ENCODE peak calls at places on chromosomes 11 and 22, in eight cellular contexts. K, M, Q, L, P, D, E and I are unnamed samples.

GRCh38 chr11:71153005-71153395 is 99.4 kb downstream of the SHANK2 start:
- DNase-seq in K (no peak), M (no peak), Q (no peak), L (no peak), P (no peak), D (peak), E (peak), I (peak)

GRCh38 chr11:587978-588380 is 11.7 kb downstream of the PHRF1 start:
- DNase-seq in K (no peak), M (peak), Q (no peak), L (peak), P (no peak), D (peak), E (peak), I (no peak)

GRCh38 chr11:65293909-65294381 is 20.7 kb upstream of the CDC42EP2 start:
- DNase-seq in K (no peak), M (no peak), Q (no peak), L (no peak), P (peak), D (no peak), E (no peak), I (peak)

GRCh38 chr22:41264408-41264941 is 21.5 kb downstream of the RANGAP1 start:
- DNase-seq in K (no peak), M (no peak), Q (no peak), L (no peak), P (no peak), D (no peak), E (no peak), I (no peak)

GRCh38 chr22:44439356-44440223 is 58.4 kb downstream of the RTL6 start:
- DNase-seq in K (no peak), M (no peak), Q (no peak), L (no peak), P (no peak), D (peak), E (no peak), I (peak)

GRCh38 chr11:19419813-19420212 is 179.1 kb upstream of the E2F8 start:
- DNase-seq in K (no peak), M (no peak), Q (no peak), L (no peak), P (no peak), D (no peak), E (peak), I (no peak)

GRCh38 chr11:95256204-95256819 is 25.3 kb upstream of the SESN3 start:
- DNase-seq in K (no peak), M (peak), Q (no peak), L (no peak), P (no peak), D (no peak), E (peak), I (no peak)

GRCh38 chr11:27058456-27058855 is 17.8 kb downstream of the BBOX1 start:
- DNase-seq in K (no peak), M (no peak), Q (no peak), L (no peak), P (no peak), D (no peak), E (no peak), I (no peak)

GRCh38 chr11:88174627-88175003 is 628 bp downstream of the RAB38 start:
- DNase-seq in K (peak), M (peak), Q (no peak), L (no peak), P (peak), D (peak), E (peak), I (peak)

GRCh38 chr11:103202048-103202651 is 92.9 kb downstream of the DYNC2H1 start:
- DNase-seq in K (no peak), M (no peak), Q (no peak), L (no peak), P (no peak), D (no peak), E (peak), I (no peak)

GRCh38 chr11:80282643-80283042 is 841.8 kb upstream of the TENM4 start:
- DNase-seq in K (no peak), M (no peak), Q (no peak), L (no peak), P (no peak), D (no peak), E (no peak), I (no peak)

GRCh38 chr11:13923716-13924650 is 38.5 kb upstream of the SPON1 start:
- DNase-seq in K (no peak), M (peak), Q (no peak), L (no peak), P (no peak), D (no peak), E (no peak), I (no peak)

GRCh38 chr22:45240137-45240809 is 421 bp downstream of the KIAA0930 start:
- DNase-seq in K (no peak), M (peak), Q (no peak), L (no peak), P (no peak), D (peak), E (no peak), I (no peak)

GRCh38 chr11:13135385-13136271 is 126.5 kb downstream of the RASSF10 start:
- DNase-seq in K (no peak), M (no peak), Q (no peak), L (no peak), P (no peak), D (no peak), E (no peak), I (no peak)

GRCh38 chr11:57482782-57483569 is 22.6 kb downstream of the RTN4RL2 start:
- DNase-seq in K (no peak), M (peak), Q (no peak), L (peak), P (no peak), D (peak), E (peak), I (no peak)

GRCh38 chr22:30628491-30628890 is 7.1 kb upstream of the SLC35E4 start:
- DNase-seq in K (no peak), M (no peak), Q (no peak), L (no peak), P (peak), D (no peak), E (no peak), I (no peak)

GRCh38 chr11:66317766-66318575 is 1.1 kb upstream of the CD248 start:
- DNase-seq in K (no peak), M (peak), Q (no peak), L (no peak), P (peak), D (peak), E (peak), I (peak)

GRCh38 chr11:96755209-96755608 is 365.4 kb downstream of the JRKL start:
- DNase-seq in K (no peak), M (no peak), Q (no peak), L (no peak), P (no peak), D (no peak), E (no peak), I (no peak)

GRCh38 chr11:67656278-67656922 is 5.9 kb upstream of the ACY3 start:
- DNase-seq in K (no peak), M (no peak), Q (peak), L (no peak), P (no peak), D (no peak), E (no peak), I (no peak)

GRCh38 chr22:43338766-43339345 is 4.3 kb downstream of the SCUBE1 start:
- DNase-seq in K (no peak), M (no peak), Q (no peak), L (no peak), P (no peak), D (no peak), E (peak), I (no peak)

GRCh38 chr22:33785283-33785991 is 134.8 kb downstream of the LARGE1 start:
- DNase-seq in K (no peak), M (no peak), Q (peak), L (no peak), P (no peak), D (no peak), E (no peak), I (no peak)

GRCh38 chr11:85485902-85486301 is 141.2 kb downstream of the DLG2 start:
- DNase-seq in K (no peak), M (no peak), Q (no peak), L (no peak), P (no peak), D (no peak), E (no peak), I (no peak)

GRCh38 chr11:119572481-119573424 is 149.8 kb upstream of the THY1 start:
- DNase-seq in K (no peak), M (no peak), Q (peak), L (no peak), P (no peak), D (no peak), E (peak), I (no peak)

GRCh38 chr11:113014731-113015455 is 53.7 kb downstream of the NCAM1 start:
- DNase-seq in K (no peak), M (no peak), Q (no peak), L (no peak), P (peak), D (no peak), E (peak), I (peak)

GRCh38 chr11:122202951-122203456 is 87.0 kb upstream of the BLID start:
- DNase-seq in K (no peak), M (peak), Q (no peak), L (no peak), P (peak), D (peak), E (peak), I (peak)

GRCh38 chr11:66617148-66617814 is 851 bp downstream of the RBM14 start:
- DNase-seq in K (peak), M (peak), Q (no peak), L (no peak), P (peak), D (peak), E (no peak), I (peak)

GRCh38 chr11:61056566-61056965 is 45.7 kb upstream of the CD5 start:
- DNase-seq in K (no peak), M (no peak), Q (no peak), L (no peak), P (no peak), D (no peak), E (no peak), I (peak)

GRCh38 chr11:24755260-24755839 is 258.5 kb downstream of the LUZP2 start:
- DNase-seq in K (no peak), M (no peak), Q (no peak), L (no peak), P (no peak), D (no peak), E (no peak), I (no peak)

GRCh38 chr11:81658722-81659121 is 1074.9 kb downstream of the FAM181B start:
- DNase-seq in K (no peak), M (no peak), Q (no peak), L (no peak), P (no peak), D (no peak), E (peak), I (no peak)

GRCh38 chr11:69005631-69006368 is 7.2 kb downstream of the MRGPRF start:
- DNase-seq in K (no peak), M (no peak), Q (no peak), L (no peak), P (no peak), D (peak), E (no peak), I (peak)

GRCh38 chr11:69009441-69010211 is 3.4 kb downstream of the MRGPRF start:
- DNase-seq in K (no peak), M (no peak), Q (no peak), L (no peak), P (no peak), D (peak), E (peak), I (peak)

GRCh38 chr11:69006816-69007215 is 6.2 kb downstream of the MRGPRF start:
- DNase-seq in K (no peak), M (no peak), Q (no peak), L (no peak), P (no peak), D (no peak), E (no peak), I (no peak)

GRCh38 chr11:69008774-69009440 is 4.1 kb downstream of the MRGPRF start:
- DNase-seq in K (peak), M (no peak), Q (peak), L (no peak), P (peak), D (peak), E (peak), I (peak)

DNA sequence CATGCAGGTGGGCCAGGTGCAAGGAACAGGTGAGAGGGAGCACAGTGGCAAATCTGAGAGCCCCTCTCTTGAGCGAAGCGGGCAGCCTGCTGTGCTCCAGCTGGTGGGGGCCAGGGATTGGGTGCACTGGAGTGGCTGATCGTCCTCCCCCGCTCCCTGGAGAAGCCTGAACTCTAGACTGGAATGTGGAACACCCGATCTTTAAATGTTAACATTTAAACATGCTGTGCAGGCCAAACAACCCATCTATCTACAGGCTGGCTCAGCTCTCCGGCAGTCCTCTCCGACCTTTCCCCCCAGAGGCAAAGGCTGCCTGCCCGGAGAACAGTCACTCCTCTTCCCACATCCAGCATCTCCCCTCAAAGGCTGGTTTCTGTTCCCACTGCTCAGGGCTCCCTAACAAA is 5.1 kb downstream of the MRGPRF start:
- DNase-seq in K (no peak), M (no peak), Q (no peak), L (no peak), P (no peak), D (peak), E (peak), I (peak)
- H3K27ac ChIP-seq in K (peak), M (no peak), Q (no peak), L (no peak), P (peak), D (peak), E (peak), I (peak)

GRCh38 chr11:48096588-48097525 is 116.5 kb downstream of the PTPRJ start:
- DNase-seq in K (no peak), M (no peak), Q (no peak), L (no peak), P (no peak), D (no peak), E (no peak), I (no peak)
- H3K27ac ChIP-seq in K (no peak), M (no peak), Q (no peak), L (no peak), P (no peak), D (no peak), E (peak), I (no peak)

DNA sequence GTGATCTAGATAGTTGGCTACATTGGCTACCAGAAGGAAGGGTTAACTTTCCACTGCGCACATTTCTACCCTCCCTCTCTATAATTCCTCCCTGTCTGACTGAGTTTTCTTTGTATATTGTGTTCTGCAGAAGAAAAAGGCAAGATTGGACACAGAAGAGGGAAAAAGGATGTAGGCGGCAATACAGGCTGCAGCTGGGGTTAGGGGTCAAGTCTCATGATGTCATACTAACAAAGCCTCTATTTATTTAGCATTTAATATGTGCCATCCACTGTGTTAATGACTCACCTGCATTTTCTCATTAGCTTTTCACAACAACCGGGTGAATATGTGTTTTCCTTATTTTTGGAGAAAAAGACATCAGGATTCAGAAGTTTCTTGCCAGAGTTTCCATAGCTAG is 2.0 kb downstream of the FAM83F start:
- DNase-seq in K (no peak), M (no peak), Q (no peak), L (no peak), P (no peak), D (no peak), E (no peak), I (no peak)
- H3K27ac ChIP-seq in K (no peak), M (no peak), Q (peak), L (no peak), P (no peak), D (no peak), E (peak), I (peak)

GRCh38 chr22:23217171-23218052 is 37.1 kb downstream of the BCR start:
- DNase-seq in K (no peak), M (no peak), Q (no peak), L (no peak), P (peak), D (no peak), E (no peak), I (no peak)

GRCh38 chr22:23218867-23219251 is 38.5 kb downstream of the BCR start:
- DNase-seq in K (no peak), M (no peak), Q (no peak), L (no peak), P (no peak), D (peak), E (peak), I (no peak)

GRCh38 chr22:23219317-23219716 is 39.0 kb downstream of the BCR start:
- DNase-seq in K (no peak), M (no peak), Q (no peak), L (no peak), P (no peak), D (no peak), E (no peak), I (no peak)

GRCh38 chr22:23219787-23220484 is 39.6 kb downstream of the BCR start:
- DNase-seq in K (no peak), M (no peak), Q (no peak), L (no peak), P (no peak), D (peak), E (peak), I (no peak)

GRCh38 chr22:23218053-23218866 is 38.0 kb downstream of the BCR start:
- DNase-seq in K (no peak), M (no peak), Q (no peak), L (no peak), P (no peak), D (no peak), E (no peak), I (no peak)
- H3K27ac ChIP-seq in K (peak), M (peak), Q (no peak), L (peak), P (peak), D (peak), E (peak), I (peak)

DNA sequence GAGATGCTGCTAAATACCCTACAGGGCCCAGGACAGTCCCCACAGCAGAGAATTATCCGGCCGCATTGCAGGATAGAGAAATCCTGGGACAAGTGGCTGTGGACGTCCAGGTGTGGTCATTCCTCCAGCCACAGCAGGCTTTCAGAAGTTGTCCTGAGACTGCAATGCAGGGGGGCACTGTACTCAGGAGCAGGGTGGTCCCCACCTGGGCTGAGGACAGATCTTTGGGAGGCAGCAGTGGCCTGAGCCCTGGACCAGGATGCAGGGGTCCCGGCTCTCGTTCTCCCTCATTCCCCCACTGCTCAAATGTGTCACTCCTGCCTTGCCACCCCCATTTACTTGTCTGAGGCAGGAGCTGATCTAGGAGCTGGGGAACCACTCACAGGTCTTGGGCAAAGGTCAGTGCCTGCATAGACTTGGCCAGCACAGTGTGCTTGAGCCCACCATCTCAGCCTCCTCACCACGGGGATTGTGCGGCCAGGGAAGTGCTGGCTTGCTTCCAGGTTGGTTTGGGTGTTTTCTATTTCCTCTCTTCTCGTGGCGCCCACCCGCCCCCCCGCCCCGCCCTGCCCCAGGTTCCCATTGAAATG is 15.3 kb downstream of the LINC01488 start:
- DNase-seq in K (no peak), M (no peak), Q (no peak), L (no peak), P (no peak), D (peak), E (no peak), I (no peak)
- H3K27ac ChIP-seq in K (peak), M (no peak), Q (no peak), L (no peak), P (peak), D (peak), E (peak), I (peak)

GRCh38 chr11:3202759-3203158 is 15.9 kb downstream of the MRGPRG start:
- DNase-seq in K (no peak), M (no peak), Q (no peak), L (no peak), P (no peak), D (peak), E (no peak), I (no peak)
- H3K27ac ChIP-seq in K (no peak), M (no peak), Q (no peak), L (no peak), P (no peak), D (no peak), E (no peak), I (no peak)

GRCh38 chr22:28812491-28812890 is 12.1 kb upstream of the XBP1 start:
- DNase-seq in K (no peak), M (no peak), Q (no peak), L (no peak), P (no peak), D (no peak), E (no peak), I (no peak)
- H3K27ac ChIP-seq in K (no peak), M (peak), Q (no peak), L (peak), P (no peak), D (peak), E (peak), I (peak)

GRCh38 chr11:91986218-91986617 is 238.4 kb upstream of the FAT3 start:
- DNase-seq in K (no peak), M (no peak), Q (no peak), L (no peak), P (no peak), D (no peak), E (no peak), I (no peak)

GRCh38 chr11:91978747-91979146 is 245.9 kb upstream of the FAT3 start:
- DNase-seq in K (no peak), M (no peak), Q (no peak), L (no peak), P (no peak), D (no peak), E (no peak), I (no peak)

GRCh38 chr11:91979775-91980174 is 244.8 kb upstream of the FAT3 start:
- DNase-seq in K (no peak), M (no peak), Q (no peak), L (no peak), P (no peak), D (no peak), E (no peak), I (no peak)

GRCh38 chr11:91984033-91984568 is 240.5 kb upstream of the FAT3 start:
- DNase-seq in K (no peak), M (no peak), Q (no peak), L (no peak), P (no peak), D (no peak), E (no peak), I (no peak)

GRCh38 chr11:91981995-91982394 is 242.6 kb upstream of the FAT3 start:
- DNase-seq in K (peak), M (no peak), Q (no peak), L (no peak), P (peak), D (no peak), E (peak), I (peak)
- H3K27ac ChIP-seq in K (peak), M (no peak), Q (no peak), L (no peak), P (no peak), D (no peak), E (peak), I (peak)

GRCh38 chr11:64083681-64084080 is 48.0 kb downstream of the FLRT1 start:
- DNase-seq in K (no peak), M (no peak), Q (no peak), L (no peak), P (no peak), D (no peak), E (no peak), I (no peak)
- H3K27ac ChIP-seq in K (no peak), M (no peak), Q (no peak), L (no peak), P (no peak), D (no peak), E (no peak), I (no peak)